ENCODE peak calls at places on chromosomes 4 and X, in five cellular contexts. One of them, this sample, is unnamed.

GRCh38 chr4:68960294-68961163 is 8.9 kb upstream of the UGT2A3 start:
- DNase-seq in thyroid gland: no peak
- DNase-seq in breast epithelium: no peak
- DNase-seq in uterus: no peak
- DNase-seq in tibial nerve: no peak
- DNase-seq in this sample: no peak

GRCh38 chr4:125433453-125433852 is 118.7 kb downstream of the FAT4 start:
- DNase-seq in breast epithelium: no peak
- DNase-seq in uterus: no peak
- DNase-seq in thyroid gland: no peak
- DNase-seq in tibial nerve: no peak
- DNase-seq in this sample: no peak

GRCh38 chrX:1481636-1482529 is 29.2 kb upstream of the ASMTL start:
- DNase-seq in uterus: peak
- DNase-seq in tibial nerve: peak
- DNase-seq in breast epithelium: no peak
- DNase-seq in thyroid gland: peak
- DNase-seq in this sample: peak

GRCh38 chrX:134688839-134689238 is 30.6 kb upstream of the PLAC1 start:
- DNase-seq in breast epithelium: no peak
- DNase-seq in thyroid gland: no peak
- DNase-seq in tibial nerve: no peak
- DNase-seq in uterus: no peak
- DNase-seq in this sample: no peak

GRCh38 chr4:122810669-122811068 is 16.0 kb upstream of the FGF2 start:
- DNase-seq in tibial nerve: no peak
- DNase-seq in breast epithelium: no peak
- DNase-seq in thyroid gland: no peak
- DNase-seq in uterus: no peak
- DNase-seq in this sample: no peak

GRCh38 chr4:70705146-70705855 is 16.5 kb upstream of the RUFY3 start:
- DNase-seq in thyroid gland: peak
- DNase-seq in tibial nerve: peak
- DNase-seq in breast epithelium: peak
- DNase-seq in uterus: peak
- DNase-seq in this sample: peak

GRCh38 chrX:68831405-68832100 is 2.7 kb downstream of the EFNB1 start:
- DNase-seq in breast epithelium: no peak
- DNase-seq in uterus: no peak
- DNase-seq in thyroid gland: no peak
- DNase-seq in tibial nerve: no peak
- DNase-seq in this sample: no peak

GRCh38 chr4:121648518-121648917 is 48.3 kb downstream of the ANXA5 start:
- DNase-seq in tibial nerve: peak
- DNase-seq in breast epithelium: no peak
- DNase-seq in uterus: no peak
- DNase-seq in thyroid gland: no peak
- DNase-seq in this sample: no peak

DNA sequence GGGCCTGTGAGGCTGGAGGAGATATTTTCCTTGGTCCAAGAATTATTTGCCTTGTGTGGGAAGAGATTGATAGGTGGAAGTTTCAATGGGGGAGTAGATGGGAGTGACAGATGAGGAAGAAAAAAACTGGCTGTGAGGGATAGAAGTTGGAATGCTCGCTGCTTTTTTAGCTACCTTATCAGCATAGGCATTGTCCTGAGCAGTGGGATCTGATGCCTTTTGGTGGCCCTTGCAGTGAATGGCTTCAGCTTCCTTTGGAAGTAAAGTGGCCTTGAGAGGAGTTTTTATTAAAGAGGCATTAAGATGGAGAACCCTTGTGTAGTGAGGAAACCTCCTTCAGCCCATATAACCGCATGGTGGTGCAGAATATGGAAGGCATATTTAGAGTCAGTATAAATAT is 16.0 kb downstream of the KLKB1 start:
- DNase-seq in breast epithelium: no peak
- DNase-seq in tibial nerve: no peak
- DNase-seq in uterus: no peak
- DNase-seq in thyroid gland: no peak
- DNase-seq in this sample: no peak
- TF ChIP-seq POLR2A in breast epithelium: no peak
- TF ChIP-seq POLR2A in tibial nerve: no peak
- TF ChIP-seq POLR2A in uterus: no peak
- TF ChIP-seq POLR2A in thyroid gland: no peak
- TF ChIP-seq POLR2A in this sample: no peak

GRCh38 chrX:14717949-14718348 is 154.9 kb downstream of the FANCB start:
- DNase-seq in thyroid gland: no peak
- DNase-seq in tibial nerve: no peak
- DNase-seq in uterus: no peak
- DNase-seq in breast epithelium: no peak
- DNase-seq in this sample: no peak

GRCh38 chrX:14712096-14712495 is 160.8 kb downstream of the FANCB start:
- DNase-seq in thyroid gland: no peak
- DNase-seq in breast epithelium: no peak
- DNase-seq in tibial nerve: no peak
- DNase-seq in uterus: no peak
- DNase-seq in this sample: no peak
- TF ChIP-seq CTCF in thyroid gland: no peak
- TF ChIP-seq CTCF in breast epithelium: no peak
- TF ChIP-seq CTCF in tibial nerve: no peak
- TF ChIP-seq CTCF in uterus: no peak
- TF ChIP-seq CTCF in this sample: no peak

DNA sequence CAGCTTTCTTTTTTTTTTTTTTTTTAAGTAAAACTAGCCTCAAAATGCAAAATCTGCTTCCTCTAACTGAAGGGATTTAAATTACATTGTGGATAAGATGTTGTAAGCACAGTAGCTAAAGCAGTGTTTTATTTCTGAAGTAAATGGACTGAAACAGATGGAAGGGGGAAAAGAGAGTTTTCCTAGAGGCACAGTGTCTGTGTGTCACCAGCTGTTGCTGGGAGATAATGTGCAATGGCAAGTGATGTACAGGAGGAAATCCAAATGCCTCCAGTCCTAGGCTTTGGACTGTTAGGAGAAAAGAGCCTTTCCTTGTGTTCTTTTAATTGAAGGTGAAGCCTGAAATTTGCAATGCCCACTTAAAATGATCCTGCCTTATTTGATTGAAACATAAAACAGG is 672.1 kb downstream of the GRXCR1 start:
- DNase-seq in tibial nerve: no peak
- DNase-seq in thyroid gland: no peak
- DNase-seq in uterus: no peak
- DNase-seq in breast epithelium: no peak
- DNase-seq in this sample: no peak
- H3K27ac ChIP-seq in tibial nerve: no peak
- H3K27ac ChIP-seq in thyroid gland: no peak
- H3K27ac ChIP-seq in uterus: no peak
- H3K27ac ChIP-seq in breast epithelium: no peak
- H3K27ac ChIP-seq in this sample: no peak

DNA sequence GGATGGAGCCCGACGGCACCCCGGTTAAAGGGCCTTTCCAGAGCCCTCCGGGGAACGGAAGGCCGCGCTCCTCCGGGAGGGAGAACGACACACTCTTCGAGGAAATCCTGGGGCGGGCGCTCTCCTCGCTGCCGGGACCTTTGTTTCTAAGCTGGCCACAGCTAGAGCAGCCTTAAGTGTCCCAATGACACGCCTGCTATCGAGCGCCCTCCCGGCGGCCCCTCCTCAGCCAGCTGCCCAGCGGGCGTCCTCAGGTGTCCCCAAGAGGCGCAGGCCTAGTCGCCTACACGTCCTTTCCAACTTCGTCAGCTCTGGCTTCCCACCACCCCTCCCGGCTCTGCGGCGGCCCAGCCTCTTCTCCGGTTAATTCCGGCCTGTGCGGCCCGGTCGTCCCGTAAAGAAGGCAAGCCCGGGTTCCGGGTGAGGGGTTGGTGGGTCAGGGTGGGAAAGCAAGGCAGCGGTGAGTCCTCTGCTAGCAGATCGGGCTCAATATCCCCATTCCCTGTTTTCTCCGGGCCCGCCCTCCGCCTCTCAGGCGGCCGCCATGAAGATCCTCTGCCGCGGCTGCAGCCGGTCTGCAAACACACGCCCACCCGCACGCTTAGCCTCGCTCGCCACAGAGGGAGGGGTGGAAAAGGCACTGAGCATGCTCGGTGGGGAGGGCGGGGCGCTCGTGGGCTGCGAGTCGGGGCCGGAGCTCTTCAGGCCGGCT is 449 bp upstream of the RAP1GDS1 start:
- DNase-seq in thyroid gland: peak
- DNase-seq in tibial nerve: peak
- DNase-seq in breast epithelium: peak
- DNase-seq in uterus: peak
- DNase-seq in this sample: peak
- TF ChIP-seq POLR2A in thyroid gland: peak
- TF ChIP-seq POLR2A in tibial nerve: peak
- TF ChIP-seq POLR2A in breast epithelium: peak
- TF ChIP-seq POLR2A in uterus: peak
- TF ChIP-seq POLR2A in this sample: peak

GRCh38 chr4:154049457-154050181 is 260.7 kb upstream of the SFRP2 start:
- DNase-seq in thyroid gland: no peak
- DNase-seq in uterus: no peak
- DNase-seq in breast epithelium: no peak
- DNase-seq in tibial nerve: peak
- DNase-seq in this sample: no peak
- TF ChIP-seq CTCF in thyroid gland: no peak
- TF ChIP-seq CTCF in uterus: no peak
- TF ChIP-seq CTCF in breast epithelium: no peak
- TF ChIP-seq CTCF in tibial nerve: no peak
- TF ChIP-seq CTCF in this sample: no peak